ENCODE peak calls at places on chromosome 2, in four cellular contexts. T is testis; I is tibial artery; U is CD8-positive, alpha-beta memory T cell. D is an unnamed sample.
A peak's percentile ranks its signal among the peaks of the same experiment; 100 is the strongest.

GRCh38 chr2:2743164-2743571 is 412.1 kb upstream of the MYT1L start:
- DNase-seq in T (peak; percentile 83), I (no peak), U (no peak), D (peak; percentile 92)

GRCh38 chr2:43569921-43570320 is 25.9 kb downstream of the THADA start:
- DNase-seq in T (no peak), I (no peak), U (no peak), D (no peak)

GRCh38 chr2:26285931-26286330 is 41.2 kb downstream of the HADHB start:
- DNase-seq in T (no peak), I (no peak), U (no peak), D (no peak)

GRCh38 chr2:25383806-25384205 is 42.1 kb upstream of the DNMT3A start:
- DNase-seq in T (peak; percentile 11), I (peak; percentile 44), U (no peak), D (no peak)

GRCh38 chr2:133077259-133077822 is 407.3 kb upstream of the LYPD1 start:
- DNase-seq in T (no peak), I (no peak), U (no peak), D (peak; percentile 20)

GRCh38 chr2:159755788-159756187 is 42.2 kb downstream of the CD302 start:
- DNase-seq in T (no peak), I (no peak), U (no peak), D (no peak)

GRCh38 chr2:45988879-45989278 is 308.3 kb upstream of the EPAS1 start:
- DNase-seq in T (no peak), I (no peak), U (no peak), D (no peak)

GRCh38 chr2:174485763-174486613 is 841 bp downstream of the GPR155 start:
- DNase-seq in T (peak; percentile 33), I (no peak), U (no peak), D (peak; percentile 67)

GRCh38 chr2:62216616-62217015 is 20.7 kb downstream of the B3GNT2 start:
- DNase-seq in T (no peak), I (peak; percentile 75), U (no peak), D (peak; percentile 61)

GRCh38 chr2:70480468-70480867 is 73.2 kb downstream of the TGFA start:
- DNase-seq in T (no peak), I (no peak), U (no peak), D (no peak)

GRCh38 chr2:238231251-238231793 is 8.5 kb downstream of the HES6 start:
- DNase-seq in T (peak; percentile 83), I (peak; percentile 91), U (peak; percentile 71), D (peak; percentile 78)

GRCh38 chr2:197399887-197400540 is 34.8 kb downstream of the SF3B1 start:
- DNase-seq in T (no peak), I (no peak), U (no peak), D (no peak)

GRCh38 chr2:60738679-60739078 is 17.4 kb upstream of the PAPOLG start:
- DNase-seq in T (no peak), I (no peak), U (no peak), D (no peak)

GRCh38 chr2:1605102-1605501 is 139.2 kb downstream of the PXDN start:
- DNase-seq in T (no peak), I (no peak), U (no peak), D (peak; percentile 86)

GRCh38 chr2:106192752-106193490 is 1.2 kb downstream of the UXS1 start:
- DNase-seq in T (peak; percentile 23), I (no peak), U (peak; percentile 20), D (no peak)

GRCh38 chr2:53620961-53621360 is 146.6 kb upstream of the CHAC2 start:
- DNase-seq in T (no peak), I (no peak), U (no peak), D (no peak)

GRCh38 chr2:181456660-181457120 is 496 bp upstream of the ITGA4 start:
- DNase-seq in T (peak; percentile 22), I (peak; percentile 66), U (peak; percentile 67), D (peak; percentile 81)

GRCh38 chr2:204425821-204426220 is 119.5 kb upstream of the PARD3B start:
- DNase-seq in T (no peak), I (no peak), U (no peak), D (no peak)

GRCh38 chr2:32068-32467 is 14.2 kb downstream of the FAM110C start:
- DNase-seq in T (no peak), I (no peak), U (no peak), D (no peak)

GRCh38 chr2:123958011-123958410 is 67.1 kb upstream of the CNTNAP5 start:
- DNase-seq in T (no peak), I (no peak), U (no peak), D (no peak)

GRCh38 chr2:240377366-240377765 is 58.1 kb upstream of the GPC1 start:
- DNase-seq in T (no peak), I (no peak), U (no peak), D (no peak)

GRCh38 chr2:139825726-139826125 is 1045.5 kb upstream of the NXPH2 start:
- DNase-seq in T (no peak), I (no peak), U (no peak), D (no peak)

GRCh38 chr2:97788986-97789644 is 75.7 kb downstream of the ZAP70 start:
- DNase-seq in T (no peak), I (no peak), U (no peak), D (no peak)

GRCh38 chr2:51859260-51859659 is 827.3 kb upstream of the NRXN1 start:
- DNase-seq in T (no peak), I (no peak), U (no peak), D (no peak)

DNA sequence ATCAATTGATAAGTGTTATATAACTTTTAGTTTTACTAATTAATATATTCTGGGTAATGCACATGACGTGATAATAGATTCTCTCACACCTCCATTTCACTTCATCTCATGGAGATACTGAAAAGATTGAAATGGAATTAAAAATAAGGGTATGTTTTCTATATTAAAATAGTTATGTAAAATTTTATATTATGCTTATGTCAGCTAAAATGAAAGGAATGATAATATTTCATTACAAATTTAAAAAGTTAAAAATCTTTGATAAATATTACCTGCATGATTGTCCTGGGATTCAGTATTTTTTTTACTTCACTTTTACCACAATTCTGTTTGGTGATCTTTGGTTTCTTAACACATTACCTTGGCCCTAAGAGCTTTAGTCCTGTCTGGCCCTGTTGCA is 823.8 kb upstream of the NRXN1 start:
- DNase-seq in T (no peak), I (no peak), U (no peak), D (no peak)
- H3K4me1 ChIP-seq in T (no peaks in the 10 kb centered on the region), I (no peaks in the 10 kb centered on the region), U (no peaks in the 10 kb centered on the region), D (no peaks in the 10 kb centered on the region)

GRCh38 chr2:31294230-31294629 is 60.3 kb downstream of the EHD3 start:
- DNase-seq in T (no peak), I (no peak), U (no peak), D (no peak)
- H3K27ac ChIP-seq in T (no peak overlapping the region), I (no peak overlapping the region), U (no peak overlapping the region), D (no peak overlapping the region)

GRCh38 chr2:220509921-220510320 is 882.5 kb downstream of the SLC4A3 start:
- DNase-seq in T (no peak), I (no peak), U (no peak), D (no peak)
- H3K4me1 ChIP-seq in T (no peaks in the 10 kb centered on the region), I (no peaks in the 10 kb centered on the region), U (no peaks in the 10 kb centered on the region), D (no peaks in the 10 kb centered on the region)

GRCh38 chr2:241901018-241901380 is 31.5 kb downstream of the RTP5 start:
- DNase-seq in T (no peak), I (no peak), U (no peak), D (no peak)
- H3K27ac ChIP-seq in T (no peak overlapping the region), I (no peak overlapping the region), U (no peak overlapping the region), D (no peak overlapping the region)

GRCh38 chr2:120860579-120860922 is 124.9 kb downstream of the GLI2 start:
- DNase-seq in T (no peak), I (peak; percentile 48), U (no peak), D (peak; percentile 12)
- H3K4me1 ChIP-seq in T (peaks cover 29% of the 10 kb centered on the region), I (peaks cover 3% of the 10 kb centered on the region), U (no peaks in the 10 kb centered on the region), D (no peaks in the 10 kb centered on the region)

GRCh38 chr2:86392873-86393272 is 48.3 kb upstream of the KDM3A start:
- DNase-seq in T (peak; percentile 81), I (no peak), U (no peak), D (peak; percentile 69)
- H3K27ac ChIP-seq in T (no peak overlapping the region), I (no peak overlapping the region), U (no peak overlapping the region), D (peak overlapping the region; percentile 95)

DNA sequence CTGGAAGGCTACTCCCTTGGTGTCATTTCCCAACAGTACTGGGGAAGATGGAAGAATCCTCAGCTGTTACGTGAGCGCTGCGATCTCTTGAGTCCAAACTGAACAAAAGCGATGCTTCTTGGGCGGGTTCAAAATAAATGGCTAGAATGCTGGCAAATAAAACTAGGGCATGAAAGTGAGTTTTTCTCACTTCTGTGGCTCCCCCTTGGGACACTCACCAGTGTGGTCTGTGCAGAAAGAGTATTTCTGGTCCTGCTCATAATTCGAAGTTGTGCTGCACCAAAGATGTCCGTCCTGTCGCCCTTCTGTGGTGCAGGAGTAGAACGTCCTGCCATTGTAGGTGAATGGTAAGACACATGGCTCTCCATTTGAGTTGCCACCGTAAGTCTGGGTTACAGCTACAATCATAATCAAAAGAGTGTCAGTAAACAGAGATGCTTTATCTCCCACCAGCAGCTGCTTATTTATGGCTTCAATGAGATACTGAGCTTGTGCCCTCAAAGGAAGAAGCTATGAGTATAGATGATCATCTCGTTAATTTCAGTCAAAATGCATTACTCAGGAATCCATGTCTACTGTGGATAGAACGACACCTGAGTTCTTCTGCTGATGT is 11.8 kb downstream of the FN1 start:
- DNase-seq in T (no peak), I (no peak), U (no peak), D (no peak)
- H3K4me1 ChIP-seq in T (no peaks in the 10 kb centered on the region), I (peaks cover 14% of the 10 kb centered on the region), U (no peaks in the 10 kb centered on the region), D (peaks cover 1% of the 10 kb centered on the region)

DNA sequence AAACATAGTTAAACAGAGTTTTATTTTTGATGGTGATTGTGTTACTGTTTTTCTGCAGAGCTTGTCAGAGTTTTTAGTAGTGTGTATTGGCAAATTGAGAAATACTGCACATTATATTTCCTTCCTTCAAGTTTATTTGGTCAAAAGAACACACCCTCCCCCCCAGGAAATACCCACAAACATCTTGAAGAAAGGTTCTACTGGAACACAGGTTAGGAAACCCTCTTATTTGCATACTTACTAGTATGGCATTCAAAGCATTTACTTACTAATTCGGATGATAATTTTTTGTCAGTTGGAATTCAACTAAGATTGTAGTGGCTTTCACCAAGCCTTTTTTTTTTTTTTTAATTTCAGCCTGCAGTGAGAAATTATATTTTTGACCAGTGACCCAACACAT is 9.1 kb downstream of the CAB39 start:
- DNase-seq in T (no peak), I (no peak), U (no peak), D (no peak)
- H3K27ac ChIP-seq in T (no peak overlapping the region), I (no peak overlapping the region), U (no peak overlapping the region), D (no peak overlapping the region)

GRCh38 chr2:74046441-74046840 is 61.7 kb downstream of the TET3 start:
- DNase-seq in T (no peak), I (no peak), U (no peak), D (peak; percentile 44)
- H3K4me1 ChIP-seq in T (peaks cover 5% of the 10 kb centered on the region), I (no peaks in the 10 kb centered on the region), U (peaks cover 9% of the 10 kb centered on the region), D (peaks cover 6% of the 10 kb centered on the region)